ENCODE peak calls at places on chromosomes 5 and 9, in ten cellular contexts. One of them, this sample, is unnamed.

GRCh38 chr9:27429436-27429835 is 94.7 kb upstream of the IFNK start:
- DNase-seq in HCT116: no peak
- DNase-seq in coronary artery: no peak
- DNase-seq in SK-N-SH: no peak
- DNase-seq in GM23338: no peak
- DNase-seq in tibial artery: no peak
- DNase-seq in right lobe of liver: no peak
- DNase-seq in psoas muscle: no peak
- DNase-seq in lower lobe of right lung: no peak
- DNase-seq in OCI-LY7: no peak
- DNase-seq in this sample: no peak

GRCh38 chr9:136697821-136698526 is 10.7 kb upstream of the AGPAT2 start:
- DNase-seq in psoas muscle: no peak
- DNase-seq in GM23338: no peak
- DNase-seq in right lobe of liver: no peak
- DNase-seq in coronary artery: no peak
- DNase-seq in OCI-LY7: no peak
- DNase-seq in tibial artery: no peak
- DNase-seq in HCT116: no peak
- DNase-seq in lower lobe of right lung: peak; percentile 77
- DNase-seq in SK-N-SH: no peak
- DNase-seq in this sample: no peak

GRCh38 chr5:67814569-67815311 is 400.8 kb upstream of the PIK3R1 start:
- DNase-seq in HCT116: no peak
- DNase-seq in GM23338: no peak
- DNase-seq in lower lobe of right lung: no peak
- DNase-seq in psoas muscle: no peak
- DNase-seq in tibial artery: no peak
- DNase-seq in coronary artery: no peak
- DNase-seq in OCI-LY7: no peak
- DNase-seq in right lobe of liver: no peak
- DNase-seq in SK-N-SH: no peak
- DNase-seq in this sample: no peak

GRCh38 chr5:17123785-17124184 is 93.6 kb upstream of the BASP1 start:
- DNase-seq in GM23338: no peak
- DNase-seq in SK-N-SH: no peak
- DNase-seq in tibial artery: no peak
- DNase-seq in OCI-LY7: no peak
- DNase-seq in coronary artery: no peak
- DNase-seq in HCT116: no peak
- DNase-seq in lower lobe of right lung: no peak
- DNase-seq in psoas muscle: no peak
- DNase-seq in right lobe of liver: no peak
- DNase-seq in this sample: no peak

GRCh38 chr5:40224421-40224820 is 455.3 kb upstream of the PTGER4 start:
- DNase-seq in lower lobe of right lung: no peak
- DNase-seq in SK-N-SH: no peak
- DNase-seq in psoas muscle: no peak
- DNase-seq in tibial artery: no peak
- DNase-seq in HCT116: no peak
- DNase-seq in OCI-LY7: no peak
- DNase-seq in coronary artery: no peak
- DNase-seq in GM23338: no peak
- DNase-seq in right lobe of liver: no peak
- DNase-seq in this sample: no peak

GRCh38 chr5:122844136-122844915 is 1.1 kb upstream of the SNX24 start:
- DNase-seq in SK-N-SH: no peak
- DNase-seq in psoas muscle: no peak
- DNase-seq in coronary artery: no peak
- DNase-seq in HCT116: no peak
- DNase-seq in right lobe of liver: no peak
- DNase-seq in tibial artery: no peak
- DNase-seq in GM23338: peak; percentile 48
- DNase-seq in lower lobe of right lung: no peak
- DNase-seq in OCI-LY7: peak; percentile 16
- DNase-seq in this sample: no peak

GRCh38 chr9:96453625-96454024 is 3.7 kb downstream of the HABP4 start:
- DNase-seq in tibial artery: no peak
- DNase-seq in OCI-LY7: peak; percentile 17
- DNase-seq in psoas muscle: no peak
- DNase-seq in HCT116: no peak
- DNase-seq in coronary artery: no peak
- DNase-seq in SK-N-SH: peak; percentile 57
- DNase-seq in lower lobe of right lung: no peak
- DNase-seq in GM23338: peak; percentile 49
- DNase-seq in right lobe of liver: no peak
- DNase-seq in this sample: no peak

GRCh38 chr5:119179857-119180641 is 109.2 kb downstream of the DMXL1 start:
- DNase-seq in SK-N-SH: no peak
- DNase-seq in coronary artery: no peak
- DNase-seq in right lobe of liver: no peak
- DNase-seq in OCI-LY7: no peak
- DNase-seq in psoas muscle: no peak
- DNase-seq in GM23338: no peak
- DNase-seq in lower lobe of right lung: no peak
- DNase-seq in HCT116: no peak
- DNase-seq in tibial artery: no peak
- DNase-seq in this sample: no peak

GRCh38 chr9:95197692-95198271 is 119.7 kb downstream of the FANCC start:
- DNase-seq in SK-N-SH: no peak
- DNase-seq in OCI-LY7: no peak
- DNase-seq in HCT116: no peak
- DNase-seq in lower lobe of right lung: no peak
- DNase-seq in psoas muscle: no peak
- DNase-seq in coronary artery: no peak
- DNase-seq in right lobe of liver: no peak
- DNase-seq in tibial artery: peak; percentile 31
- DNase-seq in GM23338: no peak
- DNase-seq in this sample: no peak

GRCh38 chr9:114481789-114482188 is 23.5 kb downstream of the WHRN start:
- DNase-seq in SK-N-SH: no peak
- DNase-seq in HCT116: no peak
- DNase-seq in right lobe of liver: no peak
- DNase-seq in coronary artery: no peak
- DNase-seq in tibial artery: no peak
- DNase-seq in lower lobe of right lung: no peak
- DNase-seq in GM23338: no peak
- DNase-seq in OCI-LY7: no peak
- DNase-seq in psoas muscle: no peak
- DNase-seq in this sample: no peak

GRCh38 chr5:37663538-37663937 is 176.3 kb downstream of the GDNF start:
- DNase-seq in GM23338: peak; percentile 13
- DNase-seq in tibial artery: no peak
- DNase-seq in lower lobe of right lung: no peak
- DNase-seq in psoas muscle: no peak
- DNase-seq in HCT116: no peak
- DNase-seq in SK-N-SH: no peak
- DNase-seq in coronary artery: no peak
- DNase-seq in right lobe of liver: no peak
- DNase-seq in OCI-LY7: no peak
- DNase-seq in this sample: no peak

GRCh38 chr5:89128097-89128496 is 245.1 kb upstream of the MEF2C start:
- DNase-seq in GM23338: peak; percentile 10
- DNase-seq in psoas muscle: no peak
- DNase-seq in right lobe of liver: no peak
- DNase-seq in HCT116: no peak
- DNase-seq in SK-N-SH: no peak
- DNase-seq in coronary artery: no peak
- DNase-seq in tibial artery: no peak
- DNase-seq in lower lobe of right lung: no peak
- DNase-seq in OCI-LY7: no peak
- DNase-seq in this sample: no peak

GRCh38 chr9:4382722-4383317 is 83.0 kb upstream of the GLIS3 start:
- DNase-seq in tibial artery: no peak
- DNase-seq in SK-N-SH: peak; percentile 38
- DNase-seq in HCT116: peak; percentile 23
- DNase-seq in OCI-LY7: no peak
- DNase-seq in psoas muscle: no peak
- DNase-seq in coronary artery: no peak
- DNase-seq in GM23338: peak; percentile 66
- DNase-seq in lower lobe of right lung: no peak
- DNase-seq in right lobe of liver: no peak
- DNase-seq in this sample: no peak

GRCh38 chr5:136518814-136519213 is 153.5 kb upstream of the TRPC7 start:
- DNase-seq in OCI-LY7: no peak
- DNase-seq in coronary artery: no peak
- DNase-seq in psoas muscle: no peak
- DNase-seq in tibial artery: no peak
- DNase-seq in SK-N-SH: no peak
- DNase-seq in GM23338: no peak
- DNase-seq in right lobe of liver: no peak
- DNase-seq in lower lobe of right lung: no peak
- DNase-seq in HCT116: no peak
- DNase-seq in this sample: no peak

GRCh38 chr9:112311497-112311896 is 21.9 kb downstream of the PTBP3 start:
- DNase-seq in psoas muscle: no peak
- DNase-seq in OCI-LY7: no peak
- DNase-seq in GM23338: no peak
- DNase-seq in right lobe of liver: no peak
- DNase-seq in SK-N-SH: no peak
- DNase-seq in lower lobe of right lung: no peak
- DNase-seq in tibial artery: no peak
- DNase-seq in HCT116: no peak
- DNase-seq in coronary artery: no peak
- DNase-seq in this sample: no peak

GRCh38 chr9:112308576-112308975 is 24.8 kb downstream of the PTBP3 start:
- DNase-seq in right lobe of liver: no peak
- DNase-seq in GM23338: peak; percentile 43
- DNase-seq in SK-N-SH: no peak
- DNase-seq in coronary artery: no peak
- DNase-seq in OCI-LY7: no peak
- DNase-seq in HCT116: no peak
- DNase-seq in lower lobe of right lung: no peak
- DNase-seq in tibial artery: no peak
- DNase-seq in psoas muscle: no peak
- DNase-seq in this sample: no peak

GRCh38 chr9:112310826-112311225 is 22.6 kb downstream of the PTBP3 start:
- DNase-seq in tibial artery: no peak
- DNase-seq in lower lobe of right lung: no peak
- DNase-seq in psoas muscle: no peak
- DNase-seq in GM23338: peak; percentile 47
- DNase-seq in SK-N-SH: no peak
- DNase-seq in OCI-LY7: no peak
- DNase-seq in coronary artery: no peak
- DNase-seq in right lobe of liver: no peak
- DNase-seq in HCT116: no peak
- DNase-seq in this sample: no peak

GRCh38 chr9:112315905-112316304 is 17.5 kb downstream of the PTBP3 start:
- DNase-seq in right lobe of liver: no peak
- DNase-seq in tibial artery: no peak
- DNase-seq in OCI-LY7: no peak
- DNase-seq in coronary artery: no peak
- DNase-seq in GM23338: no peak
- DNase-seq in psoas muscle: no peak
- DNase-seq in HCT116: no peak
- DNase-seq in lower lobe of right lung: no peak
- DNase-seq in SK-N-SH: no peak
- DNase-seq in this sample: no peak

GRCh38 chr9:112312139-112312538 is 21.3 kb downstream of the PTBP3 start:
- DNase-seq in psoas muscle: no peak
- DNase-seq in OCI-LY7: no peak
- DNase-seq in GM23338: no peak
- DNase-seq in HCT116: no peak
- DNase-seq in right lobe of liver: no peak
- DNase-seq in tibial artery: no peak
- DNase-seq in coronary artery: no peak
- DNase-seq in SK-N-SH: no peak
- DNase-seq in lower lobe of right lung: no peak
- DNase-seq in this sample: no peak
- TF ChIP-seq CTCF in psoas muscle: no peak
- TF ChIP-seq CTCF in OCI-LY7: no peak
- TF ChIP-seq CTCF in GM23338: no peak
- TF ChIP-seq CTCF in HCT116: no peak
- TF ChIP-seq CTCF in right lobe of liver: no peak
- TF ChIP-seq CTCF in tibial artery: no peak
- TF ChIP-seq CTCF in coronary artery: no peak
- TF ChIP-seq CTCF in SK-N-SH: no peak
- TF ChIP-seq CTCF in lower lobe of right lung: no peak
- TF ChIP-seq CTCF in this sample: no peak

GRCh38 chr5:81761970-81762369 is 11.1 kb upstream of the SSBP2 start:
- DNase-seq in HCT116: no peak
- DNase-seq in right lobe of liver: no peak
- DNase-seq in lower lobe of right lung: no peak
- DNase-seq in SK-N-SH: no peak
- DNase-seq in tibial artery: no peak
- DNase-seq in psoas muscle: no peak
- DNase-seq in GM23338: no peak
- DNase-seq in OCI-LY7: no peak
- DNase-seq in coronary artery: no peak
- DNase-seq in this sample: no peak
- H3K4me3 ChIP-seq in HCT116: no peak overlapping the region
- H3K4me3 ChIP-seq in right lobe of liver: no peak overlapping the region
- H3K4me3 ChIP-seq in lower lobe of right lung: no peak overlapping the region
- H3K4me3 ChIP-seq in SK-N-SH: no peak overlapping the region
- H3K4me3 ChIP-seq in tibial artery: no peak overlapping the region
- H3K4me3 ChIP-seq in psoas muscle: no peak overlapping the region
- H3K4me3 ChIP-seq in GM23338: no peak overlapping the region
- H3K4me3 ChIP-seq in OCI-LY7: no peak overlapping the region
- H3K4me3 ChIP-seq in coronary artery: no peak overlapping the region
- H3K4me3 ChIP-seq in this sample: no peak overlapping the region

DNA sequence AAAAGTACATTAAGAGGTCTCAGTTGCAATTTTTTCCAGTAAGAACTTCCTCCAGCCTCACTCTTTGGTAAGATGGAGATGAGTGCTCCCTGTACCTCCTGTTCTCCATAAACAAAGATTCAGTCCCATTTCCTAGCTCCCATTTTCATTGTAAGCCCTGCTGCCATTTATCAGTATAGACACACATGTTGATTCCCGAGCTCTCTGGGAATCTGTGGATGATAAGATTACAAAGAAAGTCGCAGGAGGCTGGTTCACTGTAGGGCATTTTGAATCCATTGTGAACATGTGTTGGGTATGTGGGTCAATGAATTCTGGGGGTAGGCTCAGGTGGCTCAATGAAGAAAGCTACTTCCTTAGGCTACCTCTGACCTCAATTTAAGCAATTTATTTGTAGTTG is 36.7 kb downstream of the RGMB start:
- DNase-seq in GM23338: no peak
- DNase-seq in coronary artery: no peak
- DNase-seq in lower lobe of right lung: no peak
- DNase-seq in right lobe of liver: no peak
- DNase-seq in tibial artery: no peak
- DNase-seq in SK-N-SH: no peak
- DNase-seq in psoas muscle: no peak
- DNase-seq in HCT116: no peak
- DNase-seq in OCI-LY7: no peak
- DNase-seq in this sample: no peak
- H3K27ac ChIP-seq in GM23338: no peak overlapping the region
- H3K27ac ChIP-seq in coronary artery: no peak overlapping the region
- H3K27ac ChIP-seq in lower lobe of right lung: no peak overlapping the region
- H3K27ac ChIP-seq in right lobe of liver: no peak overlapping the region
- H3K27ac ChIP-seq in tibial artery: no peak overlapping the region
- H3K27ac ChIP-seq in SK-N-SH: no peak overlapping the region
- H3K27ac ChIP-seq in psoas muscle: no peak overlapping the region
- H3K27ac ChIP-seq in HCT116: no peak overlapping the region
- H3K27ac ChIP-seq in OCI-LY7: no peak overlapping the region
- H3K27ac ChIP-seq in this sample: no peak overlapping the region

DNA sequence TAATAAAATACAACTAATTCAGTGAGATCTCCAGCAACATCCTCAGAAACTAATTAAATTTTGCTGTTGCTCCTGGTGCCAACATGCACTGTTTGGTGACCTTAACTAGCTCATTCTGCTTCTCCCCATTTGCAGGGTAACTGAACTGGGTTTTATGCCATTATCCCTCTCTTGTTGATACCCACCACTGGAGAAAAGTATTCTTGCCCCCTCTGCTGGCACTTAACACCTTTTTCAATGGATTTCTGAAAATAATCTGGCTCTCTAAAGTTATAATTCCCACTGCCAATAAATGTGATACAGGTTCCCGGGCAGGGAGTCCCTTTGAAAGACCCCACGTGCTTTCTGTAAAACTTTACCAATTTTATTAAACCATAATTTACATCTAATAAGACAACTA is 394.3 kb downstream of the OSTF1 start:
- DNase-seq in GM23338: peak; percentile 53
- DNase-seq in SK-N-SH: no peak
- DNase-seq in psoas muscle: no peak
- DNase-seq in right lobe of liver: no peak
- DNase-seq in OCI-LY7: peak; percentile 1
- DNase-seq in lower lobe of right lung: no peak
- DNase-seq in coronary artery: no peak
- DNase-seq in tibial artery: no peak
- DNase-seq in HCT116: no peak
- DNase-seq in this sample: no peak
- TF ChIP-seq CTCF in GM23338: peak; percentile 66
- TF ChIP-seq CTCF in SK-N-SH: no peak
- TF ChIP-seq CTCF in psoas muscle: no peak
- TF ChIP-seq CTCF in right lobe of liver: no peak
- TF ChIP-seq CTCF in OCI-LY7: peak; percentile 48
- TF ChIP-seq CTCF in lower lobe of right lung: no peak
- TF ChIP-seq CTCF in coronary artery: no peak
- TF ChIP-seq CTCF in tibial artery: no peak
- TF ChIP-seq CTCF in HCT116: no peak
- TF ChIP-seq CTCF in this sample: no peak

This sample was measured in left ventricle myocardium inferior.